ENCODE peak calls at places on chromosomes 3 and 15, in nine cellular contexts. B is tibial artery; A is PC-3; P is neuronal stem cell; R is IMR-90; K is esophagus muscularis mucosa; T is prostate gland; L is suprapubic skin; G is CD4-positive, alpha-beta memory T cell. F is an unnamed sample.
A peak's percentile ranks its signal among the peaks of the same experiment; 100 is the strongest.

GRCh38 chr15:35929740-35930444 is 383.9 kb upstream of the DPH6 start:
- DNase-seq in B (no peak), A (no peak), P (no peak), R (no peak), K (no peak), T (no peak), L (no peak), G (no peak), F (no peak)

GRCh38 chr15:76153241-76154197 is 93.7 kb downstream of the TMEM266 start:
- DNase-seq in B (no peak), A (no peak), P (no peak), R (no peak), K (no peak), T (no peak), L (no peak), G (no peak), F (no peak)

GRCh38 chr15:87080547-87080946 is 1000.9 kb downstream of the AGBL1 start:
- DNase-seq in B (no peak), A (no peak), P (no peak), R (no peak), K (no peak), T (no peak), L (no peak), G (no peak), F (no peak)

GRCh38 chr3:122609798-122610559 is 32.5 kb downstream of the PARP15 start:
- DNase-seq in B (no peak), A (peak; percentile 88), P (no peak), R (peak; percentile 89), K (no peak), T (no peak), L (no peak), G (no peak), F (peak; percentile 51)

GRCh38 chr15:66644815-66645345 is 57.2 kb upstream of the SMAD6 start:
- DNase-seq in B (no peak), A (no peak), P (no peak), R (peak; percentile 69), K (no peak), T (no peak), L (no peak), G (no peak), F (no peak)

GRCh38 chr3:51802091-51802720 is 23.2 kb upstream of the IQCF6 start:
- DNase-seq in B (no peak), A (no peak), P (peak; percentile 31), R (no peak), K (peak; percentile 79), T (no peak), L (no peak), G (no peak), F (no peak)

GRCh38 chr15:40063563-40064011 is 24.6 kb upstream of the SRP14 start:
- DNase-seq in B (peak; percentile 65), A (peak; percentile 95), P (no peak), R (peak; percentile 50), K (no peak), T (no peak), L (no peak), G (no peak), F (peak; percentile 88)

GRCh38 chr3:189490337-189490736 is 140.9 kb upstream of the TP63 start:
- DNase-seq in B (no peak), A (peak; percentile 42), P (no peak), R (no peak), K (no peak), T (no peak), L (no peak), G (no peak), F (no peak)

GRCh38 chr3:9930804-9931418 is 2.7 kb upstream of the CRELD1 start:
- DNase-seq in B (no peak), A (peak; percentile 28), P (no peak), R (no peak), K (no peak), T (no peak), L (no peak), G (no peak), F (no peak)

GRCh38 chr15:85142324-85142723 is 160.7 kb downstream of the PDE8A start:
- DNase-seq in B (no peak), A (peak; percentile 87), P (no peak), R (peak; percentile 75), K (no peak), T (no peak), L (no peak), G (no peak), F (no peak)

GRCh38 chr3:72258786-72259185 is 473.8 kb upstream of the PROK2 start:
- DNase-seq in B (no peak), A (no peak), P (no peak), R (no peak), K (no peak), T (peak; percentile 29), L (no peak), G (no peak), F (no peak)

GRCh38 chr3:51998774-51999173 is 3.1 kb upstream of the RPL29 start:
- DNase-seq in B (no peak), A (no peak), P (no peak), R (no peak), K (no peak), T (no peak), L (no peak), G (no peak), F (no peak)

GRCh38 chr15:101781927-101782326 is 21.4 kb upstream of the OR4F6 start:
- DNase-seq in B (no peak), A (no peak), P (no peak), R (no peak), K (no peak), T (no peak), L (no peak), G (no peak), F (no peak)

DNA sequence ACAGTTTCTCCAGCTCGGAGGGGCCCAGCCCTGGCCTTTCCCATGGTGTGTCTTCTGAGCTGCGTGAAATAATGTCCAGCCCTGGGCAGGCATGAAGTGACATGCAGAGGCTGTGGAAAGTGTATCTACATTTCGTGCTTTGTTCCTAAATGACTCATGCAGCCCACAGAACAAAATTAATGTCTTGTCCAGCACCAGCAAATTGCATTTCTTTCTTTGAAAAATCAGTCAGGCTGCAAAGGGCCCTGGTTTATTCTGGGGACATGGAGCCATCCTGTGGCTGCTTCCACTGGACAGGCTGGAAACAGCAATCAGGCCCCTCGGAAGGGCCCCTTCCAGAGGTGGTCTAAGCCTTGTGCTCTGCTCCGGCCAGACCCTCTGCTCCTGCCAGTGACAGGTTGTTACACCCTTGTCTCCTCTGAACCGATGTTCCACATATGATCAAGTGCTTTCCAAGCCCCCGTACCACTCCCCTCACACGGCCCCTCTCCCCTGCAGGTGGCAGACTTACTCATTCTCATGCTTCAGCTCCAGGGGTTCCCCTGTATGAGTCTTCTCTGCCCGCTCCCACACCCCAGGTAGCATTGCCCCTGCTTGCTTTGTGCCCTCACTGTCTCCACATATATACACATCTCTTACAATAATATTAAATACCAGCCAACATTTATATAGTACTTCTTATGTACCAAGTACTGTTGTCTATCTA is 33.7 kb downstream of the CRYGS start:
- DNase-seq in B (no peak), A (no peak), P (no peak), R (no peak), K (no peak), T (no peak), L (no peak), G (no peak), F (no peak)
- H3K27me3 ChIP-seq in B (no peaks in the 10 kb centered on the region), A (peaks cover 20% of the 10 kb centered on the region), P (no peaks in the 10 kb centered on the region), R (peaks cover 27% of the 10 kb centered on the region), K (no peaks in the 10 kb centered on the region), T (peaks cover 4% of the 10 kb centered on the region), L (peaks cover 12% of the 10 kb centered on the region), G (no peaks in the 10 kb centered on the region), F (peaks cover 51% of the 10 kb centered on the region)

DNA sequence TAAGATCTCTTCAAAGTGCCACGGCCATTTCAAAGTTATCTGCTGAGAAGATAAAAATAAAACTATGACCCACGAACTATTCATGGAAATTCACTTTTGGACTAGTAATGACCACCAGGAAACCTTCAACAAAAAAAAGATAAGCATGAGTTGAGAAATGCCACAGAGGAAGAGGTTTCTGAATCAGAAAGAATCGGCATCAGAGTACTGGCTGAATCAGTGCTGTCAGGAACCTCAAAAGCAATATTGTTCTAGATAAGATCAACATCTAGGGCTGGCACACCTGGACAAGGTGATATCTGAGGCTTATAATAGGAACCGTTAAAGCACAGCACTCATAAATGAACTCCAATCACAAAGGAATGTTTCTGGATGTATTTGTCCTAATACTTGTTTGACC is 72.7 kb downstream of the PEAK1 start:
- DNase-seq in B (no peak), A (peak; percentile 56), P (no peak), R (no peak), K (no peak), T (no peak), L (no peak), G (no peak), F (no peak)
- H3K4me3 ChIP-seq in B (no peak overlapping the region), A (peak overlapping the region; percentile 44), P (no peak overlapping the region), R (no peak overlapping the region), K (no peak overlapping the region), T (no peak overlapping the region), L (no peak overlapping the region), G (no peak overlapping the region), F (no peak overlapping the region)

GRCh38 chr3:129954509-129954908 is 20.0 kb upstream of the TRH start:
- DNase-seq in B (no peak), A (no peak), P (no peak), R (no peak), K (no peak), T (no peak), L (no peak), G (no peak), F (no peak)
- H3K27me3 ChIP-seq in B (peaks cover 8% of the 10 kb centered on the region), A (no peaks in the 10 kb centered on the region), P (no peaks in the 10 kb centered on the region), R (peaks cover 62% of the 10 kb centered on the region), K (no peaks in the 10 kb centered on the region), T (no peaks in the 10 kb centered on the region), L (peaks cover 2% of the 10 kb centered on the region), G (peaks cover 4% of the 10 kb centered on the region), F (peaks cover 5% of the 10 kb centered on the region)

DNA sequence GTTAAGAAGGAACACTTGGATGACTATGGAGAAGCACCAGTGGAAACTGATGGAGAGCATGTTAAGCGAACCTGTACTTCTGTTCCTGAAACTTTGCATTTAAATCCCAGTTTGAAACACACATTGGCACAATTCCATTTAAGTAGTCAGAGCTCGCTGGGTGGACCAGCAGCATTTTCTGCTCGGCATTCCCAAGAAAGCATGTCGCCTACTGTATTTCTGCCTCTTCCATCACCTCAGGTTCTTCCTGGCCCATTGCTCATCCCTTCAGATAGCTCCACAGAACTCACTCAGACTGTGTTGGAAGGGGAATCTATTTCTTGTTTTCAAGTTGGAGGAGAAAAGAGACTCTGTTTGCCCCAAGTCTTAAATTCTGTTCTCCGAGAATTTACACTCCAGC is 3.0 kb downstream of the SKIL start:
- DNase-seq in B (no peak), A (no peak), P (no peak), R (peak; percentile 63), K (no peak), T (no peak), L (no peak), G (no peak), F (no peak)
- H3K4me3 ChIP-seq in B (peak overlapping the region; percentile 94), A (no peak overlapping the region), P (no peak overlapping the region), R (no peak overlapping the region), K (no peak overlapping the region), T (no peak overlapping the region), L (no peak overlapping the region), G (no peak overlapping the region), F (no peak overlapping the region)

F was measured in Panc1.